ENCODE peak calls at places on chromosomes 13 and 19, in eight cellular contexts. T, J, Q, L, G, H, O and R are unnamed samples.

GRCh38 chr19:42074513-42075363 is 1.2 kb upstream of the ZNF574 start:
- DNase-seq in T (no peak), J (no peak), Q (no peak), L (peak; percentile 28), G (no peak), H (peak; percentile 50), O (no peak), R (peak; percentile 45)

GRCh38 chr19:31118926-31119325 is 230.3 kb downstream of the TSHZ3 start:
- DNase-seq in T (no peak), J (no peak), Q (no peak), L (no peak), G (no peak), H (no peak), O (no peak), R (no peak)

GRCh38 chr19:6500837-6501739 is 1.0 kb downstream of the TUBB4A start:
- DNase-seq in T (no peak), J (no peak), Q (no peak), L (no peak), G (no peak), H (peak; percentile 26), O (no peak), R (no peak)

GRCh38 chr13:43085545-43085944 is 62.2 kb downstream of the DNAJC15 start:
- DNase-seq in T (no peak), J (peak; percentile 18), Q (peak; percentile 23), L (no peak), G (no peak), H (peak; percentile 43), O (no peak), R (no peak)

GRCh38 chr13:99191336-99191899 is 9.2 kb upstream of the UBAC2 start:
- DNase-seq in T (no peak), J (no peak), Q (no peak), L (no peak), G (no peak), H (no peak), O (no peak), R (no peak)

GRCh38 chr13:26760835-26761582 is 423 bp upstream of the GPR12 start:
- DNase-seq in T (no peak), J (no peak), Q (no peak), L (no peak), G (no peak), H (peak; percentile 40), O (no peak), R (no peak)

GRCh38 chr13:40639226-40639681 is 27.2 kb downstream of the FOXO1 start:
- DNase-seq in T (no peak), J (no peak), Q (no peak), L (no peak), G (no peak), H (no peak), O (no peak), R (peak; percentile 72)

GRCh38 chr13:37531054-37531453 is 67.5 kb downstream of the POSTN start:
- DNase-seq in T (no peak), J (no peak), Q (no peak), L (no peak), G (no peak), H (no peak), O (no peak), R (no peak)

GRCh38 chr13:75347925-75348324 is 134.0 kb downstream of the TBC1D4 start:
- DNase-seq in T (no peak), J (no peak), Q (no peak), L (no peak), G (no peak), H (no peak), O (no peak), R (peak; percentile 23)

GRCh38 chr19:7333198-7334118 is 15.3 kb upstream of the ARHGEF18 start:
- DNase-seq in T (no peak), J (no peak), Q (no peak), L (no peak), G (no peak), H (no peak), O (no peak), R (peak; percentile 18)

GRCh38 chr19:6209233-6209632 is 70.5 kb downstream of the MLLT1 start:
- DNase-seq in T (no peak), J (no peak), Q (no peak), L (no peak), G (no peak), H (no peak), O (no peak), R (no peak)

GRCh38 chr13:47087841-47088240 is 191.0 kb upstream of the HTR2A start:
- DNase-seq in T (no peak), J (no peak), Q (no peak), L (no peak), G (no peak), H (no peak), O (no peak), R (no peak)

GRCh38 chr19:38429055-38429810 is 3.2 kb upstream of the RASGRP4 start:
- DNase-seq in T (no peak), J (no peak), Q (no peak), L (no peak), G (no peak), H (no peak), O (no peak), R (no peak)